ENCODE peak calls at places on chromosome 18, in six cellular contexts. B is neural progenitor cell, A is HCT116, G is PC-3, D is MM.1S, C is SK-N-SH. L is an unnamed sample. For H3K79me2, the result is how much of the 10 kb centered on the place peaks cover.

GRCh38 chr18:71809711-71810110 is 734.4 kb downstream of the CBLN2 start:
- DNase-seq in B (no peak), A (no peak), G (no peak), D (no peak), C (no peak), L (no peak)

GRCh38 chr18:71028285-71028762 is 739.5 kb downstream of the SOCS6 start:
- DNase-seq in B (no peak), A (no peak), G (peak), D (no peak), C (peak), L (no peak)

GRCh38 chr18:62768172-62768943 is 53.0 kb downstream of the PHLPP1 start:
- DNase-seq in B (no peak), A (no peak), G (peak), D (no peak), C (peak), L (no peak)

GRCh38 chr18:13302611-13303267 is 84.2 kb downstream of the LDLRAD4 start:
- DNase-seq in B (no peak), A (no peak), G (no peak), D (no peak), C (no peak), L (no peak)

GRCh38 chr18:44916429-44917183 is 235.9 kb downstream of the SETBP1 start:
- DNase-seq in B (no peak), A (no peak), G (peak), D (no peak), C (no peak), L (peak)

GRCh38 chr18:1965541-1965940 is 605.8 kb downstream of the METTL4 start:
- DNase-seq in B (no peak), A (no peak), G (no peak), D (no peak), C (no peak), L (no peak)

GRCh38 chr18:47754311-47755101 is 176.0 kb downstream of the SMAD2 start:
- DNase-seq in B (peak), A (peak), G (peak), D (peak), C (peak), L (peak)

GRCh38 chr18:39909706-39910105 is 2045.3 kb upstream of the PIK3C3 start:
- DNase-seq in B (no peak), A (no peak), G (no peak), D (no peak), C (no peak), L (no peak)

GRCh38 chr18:60163622-60164021 is 209.0 kb downstream of the MC4R start:
- DNase-seq in B (no peak), A (no peak), G (no peak), D (no peak), C (no peak), L (no peak)

GRCh38 chr18:37604032-37604431 is 38.4 kb upstream of the CELF4 start:
- DNase-seq in B (no peak), A (no peak), G (no peak), D (no peak), C (no peak), L (no peak)

GRCh38 chr18:27378396-27379094 is 193.4 kb upstream of the CHST9 start:
- DNase-seq in B (no peak), A (no peak), G (peak), D (no peak), C (no peak), L (peak)

GRCh38 chr18:57627488-57627887 is 5.9 kb upstream of the NARS1 start:
- DNase-seq in B (no peak), A (no peak), G (peak), D (no peak), C (no peak), L (peak)

GRCh38 chr18:48613589-48613988 is 74.8 kb downstream of the CTIF start:
- DNase-seq in B (no peak), A (no peak), G (no peak), D (no peak), C (peak), L (no peak)

GRCh38 chr18:60413944-60414547 is 41.5 kb upstream of the MC4R start:
- DNase-seq in B (peak), A (peak), G (peak), D (no peak), C (no peak), L (peak)

GRCh38 chr18:58257461-58257860 is 213.4 kb downstream of the NEDD4L start:
- DNase-seq in B (no peak), A (no peak), G (peak), D (no peak), C (no peak), L (no peak)

GRCh38 chr18:13447621-13448020 is 229.1 kb downstream of the LDLRAD4 start:
- DNase-seq in B (peak), A (no peak), G (no peak), D (no peak), C (peak), L (peak)

GRCh38 chr18:44651453-44651852 is 29.2 kb upstream of the SETBP1 start:
- DNase-seq in B (no peak), A (no peak), G (peak), D (no peak), C (no peak), L (peak)

GRCh38 chr18:74116628-74117554 is 30.7 kb downstream of the FBXO15 start:
- DNase-seq in B (peak), A (peak), G (peak), D (peak), C (no peak), L (peak)

GRCh38 chr18:9156604-9157249 is 20.1 kb downstream of the ANKRD12 start:
- DNase-seq in B (no peak), A (no peak), G (no peak), D (no peak), C (no peak), L (no peak)

GRCh38 chr18:5103693-5104092 is 93.4 kb downstream of the AKAIN1 start:
- DNase-seq in B (no peak), A (no peak), G (no peak), D (no peak), C (no peak), L (no peak)

GRCh38 chr18:4544131-4544530 is 89.0 kb upstream of the DLGAP1 start:
- DNase-seq in B (no peak), A (no peak), G (no peak), D (no peak), C (no peak), L (peak)

GRCh38 chr18:49669403-49669802 is 107.5 kb downstream of the LIPG start:
- DNase-seq in B (no peak), A (no peak), G (no peak), D (no peak), C (no peak), L (no peak)

GRCh38 chr18:5196253-5197031 is 615 bp downstream of the AKAIN1 start:
- DNase-seq in B (peak), A (no peak), G (no peak), D (no peak), C (peak), L (no peak)

GRCh38 chr18:78584167-78585022 is 395.2 kb upstream of the SALL3 start:
- DNase-seq in B (no peak), A (no peak), G (no peak), D (no peak), C (no peak), L (no peak)

GRCh38 chr18:5542393-5543035 is 1.3 kb downstream of the EPB41L3 start:
- DNase-seq in B (peak), A (no peak), G (no peak), D (no peak), C (peak), L (peak)

GRCh38 chr18:62341423-62341920 is 16.4 kb downstream of the TNFRSF11A start:
- DNase-seq in B (no peak), A (no peak), G (no peak), D (no peak), C (peak), L (no peak)

GRCh38 chr18:10450986-10451385 is 3.4 kb upstream of the APCDD1 start:
- DNase-seq in B (no peak), A (no peak), G (no peak), D (no peak), C (no peak), L (no peak)

GRCh38 chr18:24989760-24990547 is 362.0 kb downstream of the ZNF521 start:
- DNase-seq in B (no peak), A (no peak), G (no peak), D (no peak), C (no peak), L (no peak)

GRCh38 chr18:49855711-49856110 is 42.4 kb upstream of the ACAA2 start:
- DNase-seq in B (no peak), A (no peak), G (no peak), D (no peak), C (no peak), L (no peak)

GRCh38 chr18:79924814-79925655 is 26.4 kb downstream of the SLC66A2 start:
- DNase-seq in B (no peak), A (no peak), G (no peak), D (no peak), C (no peak), L (no peak)

GRCh38 chr18:13100942-13101658 is 109.9 kb downstream of the CEP192 start:
- DNase-seq in B (no peak), A (no peak), G (no peak), D (no peak), C (no peak), L (no peak)

GRCh38 chr18:51345848-51346391 is 148.4 kb upstream of the MEX3C start:
- DNase-seq in B (no peak), A (no peak), G (no peak), D (no peak), C (no peak), L (no peak)

GRCh38 chr18:37161491-37161890 is 332.6 kb downstream of the KIAA1328 start:
- DNase-seq in B (no peak), A (no peak), G (no peak), D (no peak), C (no peak), L (no peak)

GRCh38 chr18:2337552-2338141 is 233.7 kb downstream of the METTL4 start:
- DNase-seq in B (peak), A (peak), G (peak), D (peak), C (peak), L (peak)

GRCh38 chr18:63322908-63323634 is 3.5 kb upstream of the BCL2 start:
- DNase-seq in B (peak), A (peak), G (peak), D (peak), C (peak), L (peak)

GRCh38 chr18:379665-380356 is 112.0 kb upstream of the THOC1 start:
- DNase-seq in B (no peak), A (no peak), G (no peak), D (no peak), C (no peak), L (no peak)

GRCh38 chr18:376307-376706 is 108.5 kb upstream of the THOC1 start:
- DNase-seq in B (no peak), A (no peak), G (no peak), D (no peak), C (no peak), L (no peak)

GRCh38 chr18:377088-377487 is 109.2 kb upstream of the THOC1 start:
- DNase-seq in B (no peak), A (no peak), G (no peak), D (no peak), C (peak), L (no peak)

GRCh38 chr18:374735-375168 is 106.9 kb upstream of the THOC1 start:
- DNase-seq in B (no peak), A (no peak), G (no peak), D (no peak), C (no peak), L (peak)

DNA sequence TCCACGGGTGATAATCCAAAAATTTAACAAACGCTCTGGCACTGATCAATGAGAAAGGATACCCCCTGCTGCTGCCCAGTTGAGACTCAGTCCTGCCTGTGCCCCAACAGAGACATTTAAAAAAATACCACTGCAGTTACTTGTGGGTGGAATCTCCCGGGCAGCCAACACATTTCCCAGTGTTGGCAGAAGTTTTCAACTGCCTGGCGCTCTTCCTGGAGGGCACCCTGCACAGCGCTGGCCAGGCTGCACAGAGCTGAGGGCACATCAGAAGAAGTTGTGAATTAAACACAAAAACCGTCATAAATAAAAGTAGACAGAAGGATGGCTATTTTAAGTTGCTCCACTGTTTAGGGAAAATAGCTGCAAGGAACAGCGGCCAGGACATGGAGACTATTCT is 110.2 kb upstream of the THOC1 start:
- DNase-seq in B (no peak), A (no peak), G (no peak), D (no peak), C (no peak), L (no peak)
- H3K79me2 ChIP-seq in B (under half), A (under half), G (under half), D (under half), C (under half), L (under half)

GRCh38 chr18:46001074-46001473 is 33.9 kb upstream of the EPG5 start:
- DNase-seq in B (no peak), A (no peak), G (no peak), D (no peak), C (no peak), L (no peak)

GRCh38 chr18:45998244-45998643 is 31.1 kb upstream of the EPG5 start:
- DNase-seq in B (no peak), A (no peak), G (no peak), D (no peak), C (no peak), L (no peak)

GRCh38 chr18:45993441-45993840 is 26.3 kb upstream of the EPG5 start:
- DNase-seq in B (no peak), A (no peak), G (peak), D (no peak), C (no peak), L (peak)

GRCh38 chr18:46001892-46002291 is 34.8 kb upstream of the EPG5 start:
- DNase-seq in B (no peak), A (no peak), G (no peak), D (no peak), C (no peak), L (no peak)

DNA sequence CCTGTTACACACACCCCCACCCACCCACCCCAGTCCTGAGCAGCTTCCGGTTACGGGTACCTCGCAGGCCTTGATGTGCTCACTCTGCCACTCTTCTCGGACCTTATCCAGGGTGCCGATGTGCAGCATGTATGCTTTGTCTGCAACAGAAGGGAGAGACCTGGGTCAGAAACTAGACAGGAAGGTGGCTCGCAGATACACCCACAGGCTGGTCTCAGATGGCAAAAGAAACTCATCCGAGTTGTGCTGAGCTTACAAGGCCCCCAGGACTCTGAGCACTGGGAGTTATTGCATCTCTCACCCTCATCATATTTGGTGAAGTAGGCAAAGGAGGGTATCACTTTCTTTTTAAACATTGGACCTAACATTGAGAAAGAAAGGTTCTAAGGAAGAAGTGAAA is 30.6 kb upstream of the EPG5 start:
- DNase-seq in B (no peak), A (no peak), G (no peak), D (no peak), C (no peak), L (no peak)
- TF ChIP-seq EZH2phosphoT487 in B (no peak), A (no peak), G (no peak), D (no peak), C (no peak), L (no peak)

DNA sequence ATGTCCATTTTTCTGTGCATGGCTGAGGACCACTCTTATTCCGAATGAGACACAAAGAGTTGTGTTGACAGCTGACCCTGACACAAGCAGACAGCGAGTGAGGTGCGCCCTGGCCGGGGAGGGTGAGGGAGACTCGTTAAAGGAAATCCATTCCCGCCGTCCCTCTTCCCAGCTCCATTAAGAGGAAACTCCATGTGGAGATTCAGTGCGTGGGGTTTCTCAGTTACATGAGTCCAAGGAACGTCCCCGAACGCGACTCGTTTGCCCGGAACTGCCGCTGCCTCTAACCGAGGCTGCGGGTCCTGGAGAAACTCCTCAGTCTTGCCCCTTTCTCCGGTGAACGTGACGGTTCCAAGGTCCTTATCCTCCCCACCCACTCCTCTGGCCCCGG is 1.0 kb downstream of the GREB1L start:
- DNase-seq in B (peak), A (no peak), G (peak), D (no peak), C (no peak), L (peak)
- H3K9ac ChIP-seq in B (peak), A (peak), G (peak), D (no peak), C (no peak), L (peak)

GRCh38 chr18:36031407-36031806 is 36.0 kb downstream of the RPRD1A start:
- DNase-seq in B (no peak), A (no peak), G (no peak), D (no peak), C (no peak), L (no peak)
- H3K79me2 ChIP-seq in B (half or more), A (half or more), G (under half), D (under half), C (under half), L (half or more)

GRCh38 chr18:65750421-65751144 is at the start of gene CDH7:
- DNase-seq in B (peak), A (no peak), G (peak), D (no peak), C (peak), L (no peak)
- TF ChIP-seq EZH2phosphoT487 in B (no peak), A (no peak), G (no peak), D (no peak), C (no peak), L (no peak)

GRCh38 chr18:23689616-23690504 is 607 bp downstream of the LAMA3 start:
- DNase-seq in B (peak), A (no peak), G (peak), D (no peak), C (no peak), L (no peak)
- H3K9ac ChIP-seq in B (no peak), A (peak), G (peak), D (no peak), C (peak), L (peak)

DNA sequence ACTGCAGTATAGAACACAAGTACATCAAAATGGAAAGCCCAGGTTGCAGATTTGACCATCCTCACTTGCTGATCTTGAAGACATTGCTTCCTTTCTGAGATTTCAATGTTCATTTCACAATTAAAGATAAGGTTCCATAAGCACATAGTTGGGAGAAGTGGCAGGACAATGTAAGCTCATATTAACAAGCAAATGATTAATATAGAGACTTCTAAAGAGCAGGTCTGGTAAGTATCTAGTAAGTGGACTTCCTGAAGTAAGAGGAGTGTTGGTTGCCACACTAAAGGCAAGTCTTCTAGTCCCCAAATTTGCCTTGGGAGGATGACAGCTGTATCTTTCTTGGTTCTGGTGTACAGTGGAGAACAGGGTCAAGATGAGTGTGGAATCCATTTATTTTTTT is 1.4 kb upstream of the PTPRM start:
- DNase-seq in B (no peak), A (no peak), G (peak), D (no peak), C (no peak), L (no peak)
- H3K79me2 ChIP-seq in B (under half), A (under half), G (under half), D (under half), C (under half), L (under half)

DNA sequence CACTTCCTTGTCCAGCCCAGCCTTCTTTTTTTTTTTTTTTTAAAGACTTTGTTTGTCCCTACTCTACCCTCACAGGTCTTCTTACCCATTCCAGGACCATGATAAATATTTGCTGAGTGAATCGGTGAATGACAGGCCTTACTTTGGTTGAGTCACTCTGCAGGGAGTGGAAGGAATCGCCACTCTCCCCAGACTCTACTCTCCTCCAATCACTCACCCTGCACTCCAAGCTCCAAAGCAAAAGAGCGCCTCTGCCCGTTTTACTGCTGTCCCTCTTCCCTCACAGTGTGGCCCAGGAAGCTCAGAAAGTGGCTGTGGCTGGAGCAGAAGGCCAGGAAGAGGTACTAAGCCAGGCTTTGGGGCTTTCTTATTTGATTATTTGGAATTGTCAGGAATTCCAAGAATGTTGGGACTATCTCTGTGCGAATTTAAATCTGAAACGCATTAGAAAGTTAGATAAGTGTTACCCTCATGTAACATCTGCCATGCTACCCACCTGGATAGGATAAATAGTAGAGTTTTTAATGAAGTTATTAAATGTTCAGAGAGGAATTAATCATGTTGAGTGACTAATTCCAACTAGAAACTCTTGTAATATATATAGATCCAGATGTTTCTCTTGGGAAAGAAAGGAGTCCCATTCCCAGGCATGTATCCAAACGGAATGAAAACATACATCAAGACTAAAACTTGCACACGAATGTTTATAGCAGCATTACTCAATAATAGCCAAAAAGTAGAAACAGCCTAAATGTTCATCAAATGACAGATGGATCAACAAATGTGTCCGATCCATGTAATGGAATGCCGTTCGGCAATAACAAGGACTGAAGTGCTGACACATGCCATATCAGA is 43.0 kb upstream of the CHMP1B start:
- DNase-seq in B (peak), A (peak), G (peak), D (no peak), C (no peak), L (peak)
- TF ChIP-seq EZH2phosphoT487 in B (no peak), A (no peak), G (no peak), D (no peak), C (no peak), L (no peak)

GRCh38 chr18:14933049-14933851 is 185.3 kb downstream of the ANKRD30B start:
- DNase-seq in B (no peak), A (no peak), G (no peak), D (peak), C (no peak), L (no peak)
- H3K9ac ChIP-seq in B (no peak), A (no peak), G (no peak), D (no peak), C (no peak), L (no peak)